ENCODE peak calls at places on chromosome 22, in six cellular contexts. Z, B, X, F, M and Q are unnamed samples.

GRCh38 chr22:24494535-24495364 is at the start of gene UPB1:
- DNase-seq in M (no peak), Z (no peak), F (no peak), B (no peak), X (no peak), Q (no peak)

GRCh38 chr22:20974336-20974955 is 7.4 kb downstream of the AIFM3 start:
- DNase-seq in M (no peak), Z (no peak), B (no peak), X (no peak), F (no peak), Q (no peak)

GRCh38 chr22:24186892-24187670 is 5.8 kb downstream of the SUSD2 start:
- DNase-seq in X (no peak), M (no peak), F (no peak), Z (no peak), B (no peak), Q (no peak)

GRCh38 chr22:24824915-24825314 is 18.9 kb downstream of the SGSM1 start:
- DNase-seq in F (no peak), B (no peak), M (no peak), Z (no peak), X (no peak), Q (no peak)

GRCh38 chr22:22748297-22748743 is 103.9 kb downstream of the GGTLC2 start:
- DNase-seq in Z (peak; percentile 19), M (peak; percentile 54), X (no peak), B (peak; percentile 44), F (peak; percentile 56), Q (no peak)

GRCh38 chr22:25062378-25063095 is 110.0 kb downstream of the KIAA1671 start:
- DNase-seq in X (no peak), Z (no peak), M (peak; percentile 31), B (no peak), F (no peak), Q (no peak)

GRCh38 chr22:46274381-46274780 is 6.6 kb downstream of the TTC38 start:
- DNase-seq in F (no peak), X (no peak), M (no peak), Z (no peak), B (no peak), Q (no peak)

GRCh38 chr22:20267441-20268288 is 453 bp downstream of the RTN4R start:
- DNase-seq in M (peak; percentile 31), Z (no peak), B (no peak), F (no peak), X (no peak), Q (no peak)

GRCh38 chr22:18035740-18036139 is 11.4 kb upstream of the MICAL3 start:
- DNase-seq in Z (no peak), F (no peak), B (no peak), X (no peak), M (peak; percentile 41), Q (no peak)

GRCh38 chr22:47568700-47569099 is 806.2 kb downstream of the TBC1D22A start:
- DNase-seq in X (no peak), B (no peak), Z (no peak), F (no peak), M (no peak), Q (no peak)

GRCh38 chr22:46754110-46754799 is 8.2 kb upstream of the TBC1D22A start:
- DNase-seq in X (peak; percentile 91), B (peak; percentile 96), M (peak; percentile 92), F (peak; percentile 96), Z (peak; percentile 89), Q (no peak)

GRCh38 chr22:19962909-19963806 is 21.5 kb upstream of the TXNRD2 start:
- DNase-seq in M (peak; percentile 93), B (no peak), Z (no peak), F (peak; percentile 56), X (no peak), Q (no peak)

GRCh38 chr22:35212020-35212419 is 45.3 kb upstream of the HMGXB4 start:
- DNase-seq in Z (no peak), B (no peak), M (no peak), F (peak; percentile 51), X (no peak), Q (no peak)

GRCh38 chr22:34567367-34567766 is 498.6 kb upstream of the ISX start:
- DNase-seq in M (no peak), X (no peak), F (no peak), Z (no peak), B (no peak), Q (no peak)

GRCh38 chr22:40679964-40680818 is 907 bp downstream of the MCHR1 start:
- DNase-seq in M (no peak), X (no peak), B (no peak), Z (no peak), F (peak; percentile 49), Q (no peak)
- H3K4me3 ChIP-seq in M (no peak overlapping the region), X (no peak overlapping the region), B (no peak overlapping the region), Z (peak overlapping the region; percentile 51), F (no peak overlapping the region), Q (no peak overlapping the region)

GRCh38 chr22:45139693-45140092 is 24.0 kb upstream of the NUP50 start:
- DNase-seq in M (no peak), F (no peak), Z (no peak), B (no peak), X (no peak), Q (no peak)

GRCh38 chr22:45129703-45130524 is 33.8 kb upstream of the NUP50 start:
- DNase-seq in Z (no peak), M (no peak), X (no peak), B (no peak), F (no peak), Q (no peak)

GRCh38 chr22:45136594-45136993 is 27.1 kb upstream of the NUP50 start:
- DNase-seq in F (no peak), M (no peak), X (no peak), Z (no peak), B (no peak), Q (no peak)

GRCh38 chr22:45131749-45132148 is 32.0 kb upstream of the NUP50 start:
- DNase-seq in F (no peak), M (peak; percentile 24), B (peak; percentile 24), X (no peak), Z (no peak), Q (no peak)

GRCh38 chr22:45134313-45134712 is 29.4 kb upstream of the NUP50 start:
- DNase-seq in Z (no peak), B (no peak), M (no peak), F (no peak), X (no peak), Q (no peak)
- H3K4me3 ChIP-seq in Z (no peak overlapping the region), B (no peak overlapping the region), M (no peak overlapping the region), F (no peak overlapping the region), X (no peak overlapping the region), Q (no peak overlapping the region)

GRCh38 chr22:30357650-30358215 is 926 bp downstream of the CCDC157 start:
- DNase-seq in Z (no peak), M (no peak), B (no peak), X (no peak), F (no peak), Q (no peak)
- H3K4me3 ChIP-seq in Z (peak overlapping the region; percentile 93), M (peak overlapping the region; percentile 84), B (peak overlapping the region; percentile 83), X (peak overlapping the region; percentile 97), F (peak overlapping the region; percentile 91), Q (peak overlapping the region; percentile 0)

GRCh38 chr22:36419912-36420882 is 32.4 kb upstream of the MYH9 start:
- DNase-seq in F (peak; percentile 60), Z (no peak), X (no peak), B (peak; percentile 71), M (peak; percentile 36), Q (no peak)
- H3K4me3 ChIP-seq in F (no peak overlapping the region), Z (no peak overlapping the region), X (no peak overlapping the region), B (peak overlapping the region; percentile 19), M (peak overlapping the region; percentile 30), Q (no peak overlapping the region)

GRCh38 chr22:49657974-49658550 is 169.6 kb downstream of the BRD1 start:
- DNase-seq in B (no peak), M (no peak), F (no peak), Z (no peak), X (no peak), Q (no peak)
- H3K4me3 ChIP-seq in B (peak overlapping the region; percentile 51), M (no peak overlapping the region), F (no peak overlapping the region), Z (no peak overlapping the region), X (no peak overlapping the region), Q (no peak overlapping the region)

DNA sequence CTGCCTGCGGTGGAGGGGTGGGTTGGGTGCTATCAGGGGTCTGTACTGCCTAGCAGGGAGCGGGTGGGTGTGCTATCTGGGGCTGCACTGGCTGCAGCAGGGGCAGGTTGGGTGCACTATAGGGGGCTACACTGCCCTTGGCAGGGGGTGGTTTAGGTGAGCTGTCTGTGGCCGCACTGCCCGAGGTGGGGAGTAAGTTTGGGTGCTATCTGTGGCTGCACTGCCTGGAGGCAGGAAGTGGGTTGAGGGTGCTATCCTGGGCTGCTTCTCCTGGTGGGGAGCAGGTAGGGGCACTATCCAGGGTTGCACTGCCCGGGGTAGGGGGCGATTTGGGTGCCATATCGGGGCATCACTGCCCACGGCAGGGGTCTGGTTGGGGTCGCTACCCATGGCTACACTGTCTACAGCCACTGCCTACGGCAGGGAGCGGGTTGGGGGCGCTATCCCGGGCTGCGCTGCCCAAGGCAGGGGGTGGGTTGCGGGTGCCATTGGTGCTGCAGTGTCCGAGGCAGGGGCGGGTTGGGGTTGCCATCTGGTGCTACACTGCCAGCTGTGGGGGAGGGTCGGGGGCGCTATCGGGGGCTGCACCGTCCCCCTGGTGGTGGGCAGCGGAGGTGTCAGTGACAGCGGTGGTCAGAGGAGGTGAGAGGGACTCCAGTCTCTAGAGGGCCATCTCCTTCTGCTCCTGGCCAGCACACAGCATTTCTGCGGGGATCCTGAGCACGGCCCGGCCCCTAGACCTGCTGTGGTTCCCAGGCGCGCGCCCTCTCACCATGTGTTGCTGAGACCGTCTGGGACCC is 1.3 kb upstream of the RFPL2 start:
- DNase-seq in M (no peak), Z (no peak), F (no peak), B (no peak), X (no peak), Q (no peak)
- H3K4me3 ChIP-seq in M (no peak overlapping the region), Z (no peak overlapping the region), F (no peak overlapping the region), B (no peak overlapping the region), X (no peak overlapping the region), Q (no peak overlapping the region)

DNA sequence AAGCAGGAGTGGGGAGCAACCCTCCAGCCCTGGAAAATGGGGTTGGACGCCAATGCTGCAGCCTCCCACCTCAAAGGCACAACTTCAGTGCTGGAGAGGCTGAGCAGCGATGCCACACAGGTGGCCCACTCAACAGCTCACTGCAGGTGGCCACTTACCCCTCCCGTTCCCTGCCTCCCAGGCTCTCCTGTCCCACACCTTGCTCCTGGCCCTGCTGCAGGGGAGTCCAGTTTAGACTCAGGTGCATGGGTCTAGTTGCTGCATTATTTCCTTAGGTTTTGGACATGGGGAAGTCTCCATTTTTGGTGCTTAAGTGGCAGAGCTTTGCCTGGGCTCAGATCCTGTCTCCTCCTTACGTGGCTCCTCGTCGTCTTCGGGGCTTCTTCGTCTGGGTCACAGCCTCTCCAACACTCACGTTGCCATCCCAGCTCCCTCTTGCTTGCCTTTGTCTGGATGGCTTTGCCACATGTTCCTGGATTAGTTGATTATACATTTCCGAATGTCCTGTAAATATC is 898.3 kb downstream of the BRD1 start:
- DNase-seq in Z (no peak), X (no peak), M (no peak), B (no peak), F (no peak), Q (no peak)
- H3K4me3 ChIP-seq in Z (no peak overlapping the region), X (no peak overlapping the region), M (no peak overlapping the region), B (no peak overlapping the region), F (no peak overlapping the region), Q (no peak overlapping the region)

GRCh38 chr22:28116261-28116673 is 197.2 kb upstream of the PITPNB start:
- DNase-seq in F (peak; percentile 64), Z (peak; percentile 72), M (peak; percentile 14), B (peak; percentile 21), X (peak; percentile 12), Q (no peak)
- H3K4me3 ChIP-seq in F (no peak overlapping the region), Z (no peak overlapping the region), M (no peak overlapping the region), B (no peak overlapping the region), X (no peak overlapping the region), Q (no peak overlapping the region)

GRCh38 chr22:27436591-27436990 is 365.0 kb downstream of the MN1 start:
- DNase-seq in B (no peak), M (no peak), X (no peak), Z (no peak), F (no peak), Q (no peak)
- H3K4me3 ChIP-seq in B (no peak overlapping the region), M (no peak overlapping the region), X (no peak overlapping the region), Z (no peak overlapping the region), F (no peak overlapping the region), Q (no peak overlapping the region)

GRCh38 chr22:38461057-38461413 is 6.0 kb upstream of the KCNJ4 start:
- DNase-seq in M (no peak), X (no peak), Z (no peak), B (no peak), F (no peak), Q (no peak)
- H3K4me3 ChIP-seq in M (no peak overlapping the region), X (peak overlapping the region; percentile 1), Z (peak overlapping the region; percentile 1), B (no peak overlapping the region), F (no peak overlapping the region), Q (no peak overlapping the region)